ENCODE peak calls at places on chromosomes 16 and 17, in six cellular contexts. R is GM04503; O is PC-3; W is stimulated activated CD8-positive, alpha-beta memory T cell treated with anti-CD3 and anti-CD28 coated beads, Interleukin-4, amount 100 ng/mL, for 1 hour; G is H7; F is IMR-90. U is an unnamed sample.

GRCh38 chr17:2050246-2050866 is 4.5 kb upstream of the HIC1 start:
- DNase-seq in W (no peak), G (peak; percentile 89), R (no peak), O (peak; percentile 45), F (peak; percentile 73), U (no peak)

GRCh38 chr16:86974120-86974519 is 343.1 kb downstream of the C16orf95 start:
- DNase-seq in F (no peak), O (no peak), G (no peak), R (no peak), W (no peak), U (no peak)

GRCh38 chr17:2274414-2274813 is 29.2 kb downstream of the SMG6 start:
- DNase-seq in R (no peak), G (no peak), W (no peak), O (no peak), F (no peak), U (no peak)

GRCh38 chr16:50035468-50035992 is 10.5 kb downstream of the CNEP1R1 start:
- DNase-seq in W (no peak), O (no peak), R (no peak), G (no peak), F (no peak), U (no peak)

GRCh38 chr17:77349976-77350830 is 209.4 kb downstream of the SEC14L1 start:
- DNase-seq in F (peak; percentile 86), R (no peak), O (no peak), G (peak; percentile 33), W (no peak), U (no peak)

GRCh38 chr17:64218066-64218465 is 45.0 kb downstream of the TEX2 start:
- DNase-seq in R (no peak), G (no peak), W (no peak), O (no peak), F (no peak), U (no peak)

GRCh38 chr17:73616120-73616872 is 27.9 kb downstream of the SDK2 start:
- DNase-seq in W (no peak), O (no peak), F (no peak), R (no peak), G (no peak), U (no peak)

GRCh38 chr16:55949518-55949917 is 74.3 kb upstream of the CES5A start:
- DNase-seq in F (peak; percentile 31), G (no peak), W (no peak), R (no peak), O (peak; percentile 2), U (no peak)

GRCh38 chr17:76534831-76535732 is 2.4 kb downstream of the CYGB start:
- DNase-seq in F (no peak), O (no peak), R (no peak), G (peak; percentile 33), W (no peak), U (no peak)

GRCh38 chr17:4232168-4232813 is 31.5 kb downstream of the ANKFY1 start:
- DNase-seq in R (peak; percentile 31), G (no peak), O (no peak), F (peak; percentile 74), W (no peak), U (peak; percentile 38)

GRCh38 chr17:41666336-41666680 is 22.4 kb upstream of the EIF1 start:
- DNase-seq in G (peak; percentile 64), W (no peak), R (no peak), O (peak; percentile 18), F (peak; percentile 78), U (no peak)

GRCh38 chr16:13351222-13351621 is 449.8 kb downstream of the SHISA9 start:
- DNase-seq in R (no peak), W (no peak), F (no peak), O (no peak), G (no peak), U (no peak)

GRCh38 chr16:10172848-10173655 is 9.2 kb downstream of the GRIN2A start:
- DNase-seq in G (no peak), W (no peak), O (peak; percentile 72), F (no peak), R (peak; percentile 14), U (no peak)

GRCh38 chr16:6335072-6335471 is 997.6 kb upstream of the RBFOX1 start:
- DNase-seq in G (peak; percentile 42), F (no peak), W (no peak), O (peak; percentile 5), R (no peak), U (no peak)

GRCh38 chr17:31582151-31582907 is 190.9 kb downstream of the RAB11FIP4 start:
- DNase-seq in F (peak; percentile 36), O (no peak), G (no peak), W (no peak), R (no peak), U (no peak)

GRCh38 chr17:16013943-16014407 is 14.4 kb downstream of the TTC19 start:
- DNase-seq in W (no peak), F (peak; percentile 91), G (peak; percentile 43), R (peak; percentile 38), O (peak; percentile 90), U (peak; percentile 44)

GRCh38 chr17:62673614-62674362 is 46.3 kb downstream of the MRC2 start:
- DNase-seq in R (no peak), O (no peak), W (no peak), F (no peak), G (no peak), U (no peak)

GRCh38 chr17:28047806-28048205 is 5.3 kb downstream of the NLK start:
- DNase-seq in F (no peak), W (no peak), O (no peak), G (peak; percentile 28), R (no peak), U (no peak)

GRCh38 chr16:54568897-54569807 is 282.6 kb upstream of the IRX3 start:
- DNase-seq in R (no peak), W (no peak), F (no peak), G (no peak), O (no peak), U (no peak)

GRCh38 chr16:27980076-27980775 is 83.3 kb downstream of the GSG1L start:
- DNase-seq in F (no peak), W (no peak), O (no peak), R (no peak), G (peak; percentile 33), U (no peak)

GRCh38 chr16:15856217-15856616 is 611 bp downstream of the MYH11 start:
- DNase-seq in W (no peak), G (no peak), R (no peak), F (no peak), O (no peak), U (no peak)

GRCh38 chr16:23254338-23254737 is 47.8 kb upstream of the SCNN1B start:
- DNase-seq in W (no peak), G (no peak), O (peak; percentile 9), R (peak; percentile 66), F (peak; percentile 48), U (peak; percentile 13)